ENCODE peak calls at places on chromosome 12, in four cellular contexts. One of them, this sample, is unnamed.

GRCh38 chr12:129009833-129010232 is 156.6 kb downstream of the GLT1D1 start:
- DNase-seq in activated CD8-positive, alpha-beta memory T cell treated with anti-CD3 and anti-CD28 coated beads, Interleukin-2, amount 50 U/mL, for 48 hours: no peak
- DNase-seq in kidney: no peak
- DNase-seq in tibial artery: no peak
- DNase-seq in this sample: no peak

GRCh38 chr12:6118891-6119568 is 5.4 kb downstream of the VWF start:
- DNase-seq in tibial artery: no peak
- DNase-seq in activated CD8-positive, alpha-beta memory T cell treated with anti-CD3 and anti-CD28 coated beads, Interleukin-2, amount 50 U/mL, for 48 hours: no peak
- DNase-seq in kidney: peak
- DNase-seq in this sample: no peak

GRCh38 chr12:39574785-39575497 is 44.7 kb downstream of the ABCD2 start:
- DNase-seq in tibial artery: no peak
- DNase-seq in kidney: no peak
- DNase-seq in activated CD8-positive, alpha-beta memory T cell treated with anti-CD3 and anti-CD28 coated beads, Interleukin-2, amount 50 U/mL, for 48 hours: no peak
- DNase-seq in this sample: no peak

GRCh38 chr12:121649819-121650353 is 19.6 kb downstream of the MORN3 start:
- DNase-seq in kidney: no peak
- DNase-seq in activated CD8-positive, alpha-beta memory T cell treated with anti-CD3 and anti-CD28 coated beads, Interleukin-2, amount 50 U/mL, for 48 hours: no peak
- DNase-seq in tibial artery: no peak
- DNase-seq in this sample: no peak

GRCh38 chr12:49388682-49389081 is 21.4 kb downstream of the SPATS2 start:
- DNase-seq in kidney: no peak
- DNase-seq in activated CD8-positive, alpha-beta memory T cell treated with anti-CD3 and anti-CD28 coated beads, Interleukin-2, amount 50 U/mL, for 48 hours: no peak
- DNase-seq in tibial artery: no peak
- DNase-seq in this sample: no peak

GRCh38 chr12:53937099-53937498 is 1.5 kb upstream of the HOXC13 start:
- DNase-seq in kidney: no peak
- DNase-seq in tibial artery: no peak
- DNase-seq in activated CD8-positive, alpha-beta memory T cell treated with anti-CD3 and anti-CD28 coated beads, Interleukin-2, amount 50 U/mL, for 48 hours: no peak
- DNase-seq in this sample: no peak

GRCh38 chr12:78209851-78210493 is 379.3 kb downstream of the NAV3 start:
- DNase-seq in tibial artery: no peak
- DNase-seq in activated CD8-positive, alpha-beta memory T cell treated with anti-CD3 and anti-CD28 coated beads, Interleukin-2, amount 50 U/mL, for 48 hours: no peak
- DNase-seq in kidney: no peak
- DNase-seq in this sample: no peak

GRCh38 chr12:10136637-10137205 is 6.7 kb upstream of the CLEC7A start:
- DNase-seq in activated CD8-positive, alpha-beta memory T cell treated with anti-CD3 and anti-CD28 coated beads, Interleukin-2, amount 50 U/mL, for 48 hours: no peak
- DNase-seq in kidney: peak
- DNase-seq in tibial artery: no peak
- DNase-seq in this sample: no peak

GRCh38 chr12:85855305-85855704 is 18.8 kb upstream of the NTS start:
- DNase-seq in kidney: no peak
- DNase-seq in activated CD8-positive, alpha-beta memory T cell treated with anti-CD3 and anti-CD28 coated beads, Interleukin-2, amount 50 U/mL, for 48 hours: no peak
- DNase-seq in tibial artery: no peak
- DNase-seq in this sample: no peak

GRCh38 chr12:12859690-12860089 is 31.7 kb upstream of the GPRC5A start:
- DNase-seq in activated CD8-positive, alpha-beta memory T cell treated with anti-CD3 and anti-CD28 coated beads, Interleukin-2, amount 50 U/mL, for 48 hours: no peak
- DNase-seq in kidney: no peak
- DNase-seq in tibial artery: no peak
- DNase-seq in this sample: no peak

GRCh38 chr12:48824112-48824511 is 5.8 kb downstream of the CACNB3 start:
- DNase-seq in activated CD8-positive, alpha-beta memory T cell treated with anti-CD3 and anti-CD28 coated beads, Interleukin-2, amount 50 U/mL, for 48 hours: no peak
- DNase-seq in kidney: no peak
- DNase-seq in tibial artery: no peak
- DNase-seq in this sample: no peak

This sample was measured in vagina.